ENCODE peak calls at places on chromosomes 12 and 14, in ten cellular contexts. T is B cell, H is fibroblast of villous mesenchyme, U is GM10248, D is left ventricle myocardium inferior, R is thyroid gland, C is astrocyte of the cerebellum, Z is AG09319, L is fibroblast of mammary gland, G is spleen. N is an unnamed sample.

GRCh38 chr12:53046655-53047220 is 3.1 kb upstream of the TNS2 start:
- DNase-seq in D (peak; percentile 90), U (peak; percentile 46), G (no peak), C (peak; percentile 35), R (peak; percentile 90), Z (peak; percentile 79), H (peak; percentile 93), L (peak; percentile 74), T (peak; percentile 62), N (no peak)

GRCh38 chr14:51478241-51478640 is 173.5 kb upstream of the FRMD6 start:
- DNase-seq in T (no peak), Z (no peak), H (no peak), R (no peak), D (no peak), G (no peak), L (peak; percentile 41), U (no peak), C (no peak), N (no peak)

GRCh38 chr12:56634837-56635538 is 4.9 kb upstream of the BAZ2A start:
- DNase-seq in H (peak; percentile 91), D (peak; percentile 75), R (peak; percentile 86), T (peak; percentile 82), G (peak; percentile 95), U (peak; percentile 79), L (peak; percentile 85), Z (no peak), C (peak; percentile 53), N (peak; percentile 92)

GRCh38 chr14:91230363-91231035 is 14.0 kb downstream of the GPR68 start:
- DNase-seq in T (no peak), D (no peak), Z (no peak), U (no peak), H (no peak), L (peak; percentile 56), R (no peak), C (no peak), G (no peak), N (no peak)

GRCh38 chr14:25389948-25390347 is 340.0 kb upstream of the STXBP6 start:
- DNase-seq in T (no peak), H (no peak), C (no peak), D (no peak), R (no peak), U (no peak), L (peak; percentile 44), G (no peak), Z (no peak), N (no peak)

GRCh38 chr12:80829767-80830166 is 108.0 kb downstream of the LIN7A start:
- DNase-seq in T (no peak), R (no peak), D (no peak), U (no peak), G (no peak), C (no peak), L (no peak), H (peak; percentile 6), Z (no peak), N (no peak)

GRCh38 chr12:86117711-86118110 is 138.5 kb downstream of the MGAT4C start:
- DNase-seq in T (no peak), L (peak; percentile 74), U (no peak), G (no peak), C (peak; percentile 4), D (no peak), Z (no peak), H (no peak), R (no peak), N (no peak)

GRCh38 chr12:52831251-52831650 is 2.9 kb downstream of the KRT79 start:
- DNase-seq in D (no peak), H (no peak), G (peak; percentile 69), Z (no peak), L (no peak), U (no peak), T (no peak), C (no peak), R (no peak), N (no peak)

GRCh38 chr14:57974896-57975295 is 109.0 kb upstream of the SLC35F4 start:
- DNase-seq in U (no peak), H (no peak), T (no peak), L (no peak), D (no peak), R (no peak), C (no peak), G (no peak), Z (no peak), N (no peak)

GRCh38 chr14:53881161-53881846 is 75.3 kb downstream of the BMP4 start:
- DNase-seq in H (peak; percentile 95), G (no peak), C (no peak), L (no peak), D (no peak), R (no peak), T (no peak), Z (peak; percentile 38), U (no peak), N (no peak)

GRCh38 chr14:71948101-71948500 is 15.9 kb downstream of the RGS6 start:
- DNase-seq in L (no peak), H (no peak), D (no peak), C (no peak), T (no peak), R (no peak), G (no peak), Z (no peak), U (no peak), N (no peak)

GRCh38 chr14:94180655-94181271 is 6.6 kb downstream of the PPP4R4 start:
- DNase-seq in U (peak; percentile 35), Z (no peak), G (no peak), R (no peak), H (peak; percentile 51), C (peak; percentile 13), L (peak; percentile 52), D (no peak), T (peak; percentile 65), N (no peak)

GRCh38 chr14:42002139-42002538 is 395.5 kb downstream of the LRFN5 start:
- DNase-seq in T (no peak), L (peak; percentile 17), Z (no peak), G (no peak), C (peak; percentile 2), D (no peak), U (no peak), R (no peak), H (no peak), N (no peak)

GRCh38 chr12:123269980-123270379 is 1.7 kb downstream of the CDK2AP1 start:
- DNase-seq in R (no peak), L (peak; percentile 38), G (no peak), C (no peak), H (no peak), D (no peak), T (peak; percentile 44), U (no peak), Z (no peak), N (peak; percentile 46)

GRCh38 chr12:123273166-123273565 is 1.5 kb upstream of the CDK2AP1 start:
- DNase-seq in L (no peak), R (no peak), G (no peak), T (no peak), U (no peak), H (no peak), D (no peak), C (no peak), Z (no peak), N (no peak)

GRCh38 chr12:123270380-123271181 is 1.1 kb downstream of the CDK2AP1 start:
- DNase-seq in C (no peak), U (peak; percentile 38), G (peak; percentile 83), L (no peak), Z (no peak), T (no peak), D (peak; percentile 43), R (peak; percentile 14), H (peak; percentile 52), N (no peak)

GRCh38 chr12:123269395-123269892 is 2.2 kb downstream of the CDK2AP1 start:
- DNase-seq in R (peak; percentile 59), C (peak; percentile 39), H (peak; percentile 55), T (peak; percentile 75), G (peak; percentile 87), D (peak; percentile 73), L (peak; percentile 59), U (peak; percentile 60), Z (peak; percentile 52), N (peak; percentile 67)

GRCh38 chr12:123271182-123271491 is 519 bp downstream of the CDK2AP1 start:
- DNase-seq in U (peak; percentile 91), D (peak; percentile 81), G (peak; percentile 95), L (peak; percentile 41), H (peak; percentile 62), C (no peak), R (peak; percentile 75), T (peak; percentile 83), Z (no peak), N (peak; percentile 86)
- TF ChIP-seq CTCF in U (peak; percentile 75), D (peak; percentile 68), G (no peak), L (no peak), H (peak; percentile 40), C (peak; percentile 32), R (peak; percentile 74), T (peak; percentile 38), Z (peak; percentile 32), N (peak; percentile 41)

GRCh38 chr14:37340353-37340752 is 142.6 kb downstream of the MIPOL1 start:
- DNase-seq in G (no peak), Z (no peak), T (no peak), D (no peak), U (no peak), L (no peak), H (no peak), C (no peak), R (no peak), N (no peak)
- TF ChIP-seq CTCF in G (no peak), Z (no peak), T (no peak), D (no peak), U (no peak), L (peak; percentile 13), H (no peak), C (no peak), R (no peak), N (no peak)

GRCh38 chr12:88947486-88948043 is 367.3 kb upstream of the KITLG start:
- DNase-seq in U (no peak), R (no peak), Z (no peak), G (no peak), T (no peak), D (no peak), L (no peak), H (no peak), C (no peak), N (no peak)
- TF ChIP-seq CTCF in U (no peak), R (no peak), Z (no peak), G (no peak), T (no peak), D (no peak), L (peak; percentile 28), H (no peak), C (peak; percentile 4), N (no peak)

GRCh38 chr14:28768549-28768870 is 1.9 kb downstream of the FOXG1 start:
- DNase-seq in T (no peak), U (no peak), R (no peak), L (no peak), Z (no peak), G (no peak), H (no peak), C (no peak), D (no peak), N (no peak)

GRCh38 chr14:28769358-28769757 is 2.8 kb downstream of the FOXG1 start:
- DNase-seq in C (no peak), T (no peak), U (no peak), Z (no peak), R (no peak), G (no peak), L (no peak), D (no peak), H (no peak), N (no peak)

GRCh38 chr14:28766505-28767238 is at the start of gene FOXG1:
- DNase-seq in U (no peak), L (peak; percentile 28), D (no peak), C (peak; percentile 75), Z (no peak), T (no peak), H (no peak), R (no peak), G (no peak), N (no peak)

GRCh38 chr14:28767239-28767850 is 758 bp downstream of the FOXG1 start:
- DNase-seq in T (no peak), U (no peak), R (no peak), Z (no peak), H (no peak), G (no peak), D (no peak), C (no peak), L (no peak), N (no peak)

GRCh38 chr14:28767851-28768548 is 1.4 kb downstream of the FOXG1 start:
- DNase-seq in G (no peak), D (no peak), Z (no peak), C (no peak), R (no peak), L (no peak), H (no peak), T (no peak), U (no peak), N (no peak)
- TF ChIP-seq CTCF in G (no peak), D (no peak), Z (no peak), C (peak; percentile 26), R (no peak), L (no peak), H (no peak), T (no peak), U (no peak), N (no peak)